ENCODE peak calls at places on chromosomes 4 and X, in six cellular contexts. V is CD8-positive, alpha-beta T cell; O is CD4-positive, CD25-positive, alpha-beta regulatory T cell; T is effector memory CD4-positive, alpha-beta T cell; Y is GM23248; N is H1. U is an unnamed sample.

GRCh38 chrX:153523269-153523668 is 5.8 kb downstream of the ATP2B3 start:
- DNase-seq in Y (no peak), V (no peak), T (no peak), N (no peak), O (no peak), U (no peak)

GRCh38 chrX:150185766-150186165 is 177.4 kb upstream of the MAMLD1 start:
- DNase-seq in V (no peak), Y (no peak), O (no peak), T (no peak), N (no peak), U (no peak)

GRCh38 chrX:109537324-109537665 is 651 bp downstream of the NXT2 start:
- DNase-seq in Y (peak), N (no peak), V (no peak), O (no peak), T (no peak), U (no peak)

GRCh38 chr4:156595041-156595440 is 376.6 kb downstream of the PDGFC start:
- DNase-seq in O (no peak), Y (no peak), V (no peak), N (no peak), T (no peak), U (no peak)

GRCh38 chr4:183721207-183722081 is 62.4 kb downstream of the TRAPPC11 start:
- DNase-seq in V (peak), T (no peak), O (peak), Y (peak), N (peak), U (no peak)

GRCh38 chrX:72079607-72080006 is 52.1 kb downstream of the RTL5 start:
- DNase-seq in T (no peak), N (no peak), Y (no peak), V (no peak), O (no peak), U (no peak)

GRCh38 chr4:140689628-140690027 is 66.6 kb downstream of the TBC1D9 start:
- DNase-seq in Y (no peak), O (no peak), V (no peak), N (no peak), T (no peak), U (no peak)

GRCh38 chr4:152257601-152258066 is 278.3 kb downstream of the FBXW7 start:
- DNase-seq in Y (peak), N (no peak), T (no peak), O (no peak), V (no peak), U (no peak)

GRCh38 chr4:147518846-147519767 is 38.2 kb downstream of the EDNRA start:
- DNase-seq in N (no peak), V (peak), Y (peak), O (peak), T (peak), U (no peak)

GRCh38 chr4:171517883-171518282 is 295.3 kb upstream of the GALNTL6 start:
- DNase-seq in N (no peak), V (no peak), T (no peak), Y (no peak), O (no peak), U (no peak)

GRCh38 chrX:140572724-140573123 is 67.9 kb upstream of the SOX3 start:
- DNase-seq in T (no peak), N (peak), O (peak), V (no peak), Y (peak), U (no peak)

GRCh38 chr4:67320645-67321044 is 224.7 kb downstream of the CENPC start:
- DNase-seq in Y (peak), T (no peak), N (no peak), V (no peak), O (no peak), U (no peak)

GRCh38 chr4:3307891-3308575 is 15.2 kb downstream of the RGS12 start:
- DNase-seq in T (no peak), N (no peak), V (no peak), Y (no peak), O (no peak), U (no peak)

GRCh38 chrX:123322531-123322930 is 138.5 kb downstream of the GRIA3 start:
- DNase-seq in V (no peak), Y (no peak), O (no peak), N (no peak), T (no peak), U (no peak)

GRCh38 chr4:101954351-101954750 is 163.8 kb downstream of the BANK1 start:
- DNase-seq in Y (peak), O (no peak), N (no peak), V (no peak), T (no peak), U (no peak)

GRCh38 chr4:3533421-3533820 is 1.2 kb upstream of the LRPAP1 start:
- DNase-seq in V (no peak), O (no peak), Y (no peak), T (no peak), N (no peak), U (no peak)

GRCh38 chr4:48133668-48134444 is at the start of gene TXK:
- DNase-seq in Y (no peak), V (peak), T (no peak), N (no peak), O (peak), U (no peak)

GRCh38 chrX:121649414-121649813 is 602.0 kb downstream of the GLUD2 start:
- DNase-seq in V (no peak), Y (no peak), T (no peak), N (no peak), O (no peak), U (no peak)

GRCh38 chrX:154396948-154397887 is 959 bp upstream of the RPL10 start:
- DNase-seq in V (peak), Y (peak), N (no peak), T (no peak), O (peak), U (no peak)

GRCh38 chrX:63679432-63679831 is 105.6 kb downstream of the ARHGEF9 start:
- DNase-seq in N (no peak), T (no peak), V (no peak), O (no peak), Y (no peak), U (no peak)

GRCh38 chr4:188858696-188859095 is 719.5 kb downstream of the TRIML1 start:
- DNase-seq in V (no peak), Y (no peak), T (no peak), O (no peak), N (no peak), U (no peak)

GRCh38 chr4:26510334-26510705 is 20.0 kb upstream of the CCKAR start:
- DNase-seq in N (no peak), O (no peak), V (no peak), Y (peak), T (no peak), U (no peak)

GRCh38 chr4:149441338-149441737 is 374.3 kb downstream of the IQCM start:
- DNase-seq in Y (peak), N (no peak), V (no peak), T (no peak), O (no peak), U (no peak)

GRCh38 chr4:1614854-1615595 is 69.1 kb downstream of the FAM53A start:
- DNase-seq in N (no peak), T (no peak), Y (no peak), O (peak), V (no peak), U (no peak)

GRCh38 chr4:81039351-81040174 is 9.1 kb downstream of the BMP3 start:
- DNase-seq in N (no peak), T (no peak), Y (peak), V (no peak), O (no peak), U (no peak)

GRCh38 chrX:108439434-108439883 is at the start of gene COL4A5:
- DNase-seq in Y (peak), V (no peak), T (no peak), O (peak), N (peak), U (peak)

GRCh38 chr4:14920237-14920636 is 82.0 kb upstream of the CPEB2 start:
- DNase-seq in V (no peak), O (no peak), Y (no peak), T (no peak), N (no peak), U (no peak)

GRCh38 chrX:135185795-135186443 is 14.7 kb upstream of the CT55 start:
- DNase-seq in V (no peak), T (no peak), Y (peak), N (peak), O (peak), U (peak)

GRCh38 chr4:143286058-143286457 is 50.6 kb upstream of the GAB1 start:
- DNase-seq in O (no peak), Y (peak), V (no peak), N (no peak), T (no peak), U (no peak)

GRCh38 chr4:119690871-119691270 is 62.3 kb upstream of the PDE5A start:
- DNase-seq in N (no peak), V (no peak), Y (no peak), T (no peak), O (no peak), U (no peak)

GRCh38 chr4:101756181-101756580 is 34.3 kb upstream of the BANK1 start:
- DNase-seq in V (no peak), T (no peak), N (no peak), O (no peak), Y (no peak), U (no peak)

GRCh38 chr4:56132835-56133234 is 184.1 kb downstream of the CEP135 start:
- DNase-seq in T (no peak), O (no peak), N (no peak), Y (no peak), V (no peak), U (no peak)

GRCh38 chr4:76950052-76950845 is 697 bp downstream of the SEPTIN11 start:
- DNase-seq in T (peak), N (no peak), O (peak), Y (peak), V (peak), U (peak)

GRCh38 chr4:8916251-8916913 is 44.7 kb upstream of the HMX1 start:
- DNase-seq in V (no peak), Y (no peak), T (no peak), N (no peak), O (no peak), U (no peak)

GRCh38 chr4:169059294-169060201 is 49.5 kb upstream of the CBR4 start:
- DNase-seq in N (no peak), Y (peak), O (no peak), V (no peak), T (no peak), U (no peak)
- H3K27ac ChIP-seq in N (no peak), Y (peak), O (no peak), V (no peak), T (no peak), U (no peak)

GRCh38 chr4:145775406-145775805 is 95.5 kb downstream of the C4orf51 start:
- DNase-seq in V (no peak), N (no peak), T (no peak), Y (no peak), O (no peak), U (no peak)

GRCh38 chr4:145774473-145774872 is 94.5 kb downstream of the C4orf51 start:
- DNase-seq in T (no peak), N (no peak), Y (no peak), O (no peak), V (no peak), U (no peak)

GRCh38 chr4:145772347-145772746 is 92.4 kb downstream of the C4orf51 start:
- DNase-seq in V (no peak), N (no peak), T (no peak), Y (no peak), O (no peak), U (no peak)

GRCh38 chr4:145776208-145776607 is 96.3 kb downstream of the C4orf51 start:
- DNase-seq in V (no peak), O (no peak), N (no peak), T (no peak), Y (no peak), U (no peak)

GRCh38 chr4:145773581-145774234 is 93.8 kb downstream of the C4orf51 start:
- DNase-seq in T (no peak), Y (no peak), V (no peak), O (no peak), N (no peak), U (no peak)
- H3K27ac ChIP-seq in T (no peak), Y (no peak), V (no peak), O (no peak), N (no peak), U (no peak)

GRCh38 chr4:41483771-41484170 is 54.2 kb upstream of the LIMCH1 start:
- DNase-seq in Y (no peak), N (no peak), O (no peak), T (no peak), V (no peak), U (no peak)

DNA sequence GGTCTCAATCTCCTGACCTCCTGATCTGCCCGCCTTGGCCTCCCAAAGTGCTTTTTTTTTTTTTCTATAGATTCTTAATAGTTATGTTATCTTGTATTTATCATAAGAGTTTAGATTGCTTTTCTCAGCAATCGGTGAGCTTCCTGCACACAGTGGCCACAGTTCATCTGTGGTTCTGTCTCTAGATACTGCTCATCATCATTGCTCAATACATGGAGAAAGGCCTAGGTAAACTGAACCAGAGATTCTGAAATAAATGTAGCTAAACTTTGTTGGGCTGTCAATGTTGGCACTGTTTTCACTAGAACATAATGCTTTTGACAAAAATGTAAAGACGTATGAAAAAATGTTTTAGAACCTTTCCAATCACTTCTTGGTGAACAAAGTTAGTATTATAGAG is 50.1 kb upstream of the LIMCH1 start:
- DNase-seq in T (no peak), N (no peak), V (no peak), Y (no peak), O (no peak), U (no peak)
- H3K27ac ChIP-seq in T (no peak), N (no peak), V (no peak), Y (no peak), O (no peak), U (no peak)

GRCh38 chr4:23878235-23878861 is 11.5 kb downstream of the PPARGC1A start:
- DNase-seq in O (no peak), N (no peak), V (no peak), Y (no peak), T (no peak), U (no peak)
- H3K27ac ChIP-seq in O (no peak), N (no peak), V (no peak), Y (no peak), T (no peak), U (no peak)

GRCh38 chr4:159384017-159384416 is 281.1 kb downstream of the RAPGEF2 start:
- DNase-seq in T (no peak), O (no peak), V (no peak), Y (no peak), N (no peak), U (no peak)
- H3K27ac ChIP-seq in T (no peak), O (no peak), V (no peak), Y (no peak), N (no peak), U (no peak)